ENCODE peak calls at places on chromosome 5, in four cellular contexts. G is stimulated activated CD4-positive, alpha-beta T cell treated with anti-CD3 and anti-CD28 coated beads, TNF-alpha, amount 100 ng/mL, for 4 hours; R is lower lobe of right lung; X is kidney epithelial cell. J is an unnamed sample.

GRCh38 chr5:100186181-100186580 is 349.0 kb upstream of the FAM174A start:
- DNase-seq in R (no peak), X (no peak), G (no peak), J (no peak)

GRCh38 chr5:80806929-80807328 is 152.1 kb upstream of the DHFR start:
- DNase-seq in G (no peak), X (no peak), R (no peak), J (peak)

GRCh38 chr5:28398185-28398584 is 1359.8 kb upstream of the CDH9 start:
- DNase-seq in X (no peak), R (no peak), G (no peak), J (no peak)

GRCh38 chr5:14034991-14035390 is 90.5 kb upstream of the DNAH5 start:
- DNase-seq in G (no peak), R (no peak), X (no peak), J (no peak)

GRCh38 chr5:180047667-180048066 is 23.9 kb downstream of the RNF130 start:
- DNase-seq in R (peak), G (no peak), X (no peak), J (no peak)

GRCh38 chr5:59039296-59040006 is 456.6 kb downstream of the RAB3C start:
- DNase-seq in R (peak), G (peak), X (no peak), J (peak)

GRCh38 chr5:143644751-143645150 is 167.2 kb upstream of the HMHB1 start:
- DNase-seq in X (no peak), R (no peak), G (no peak), J (no peak)

GRCh38 chr5:33558489-33558888 is 117.7 kb downstream of the TARS1 start:
- DNase-seq in R (no peak), G (no peak), X (no peak), J (no peak)

GRCh38 chr5:13250450-13251291 is 693.8 kb downstream of the DNAH5 start:
- DNase-seq in G (no peak), R (no peak), X (no peak), J (no peak)

GRCh38 chr5:73292816-73293459 is 119.9 kb downstream of the TMEM174 start:
- DNase-seq in X (no peak), R (no peak), G (no peak), J (no peak)

GRCh38 chr5:18745988-18746615 is 1111.8 kb downstream of the TAF11L14 start:
- DNase-seq in X (no peak), G (peak), R (no peak), J (peak)